ENCODE peak calls at places on chromosomes 7 and 10, in six cellular contexts. E, D, C, X, N and A are unnamed samples.

GRCh38 chr10:119496282-119496681 is 46.2 kb downstream of the RGS10 start:
- DNase-seq in E (no peak), D (no peak), C (no peak), X (no peak), N (no peak), A (no peak)

GRCh38 chr10:88810196-88810961 is 7.8 kb downstream of the LIPM start:
- DNase-seq in E (peak), D (peak), C (peak), X (peak), N (no peak), A (no peak)

GRCh38 chr7:73652541-73652949 is 15.1 kb upstream of the VPS37D start:
- DNase-seq in E (no peak), D (no peak), C (no peak), X (no peak), N (no peak), A (no peak)

GRCh38 chr7:51847461-51848134 is 531.0 kb upstream of the COBL start:
- DNase-seq in E (no peak), D (peak), C (no peak), X (no peak), N (no peak), A (no peak)

GRCh38 chr10:77090381-77091356 is 546.9 kb downstream of the KCNMA1 start:
- DNase-seq in E (peak), D (no peak), C (no peak), X (no peak), N (no peak), A (no peak)

GRCh38 chr7:29639386-29639785 is 75.8 kb downstream of the PRR15 start:
- DNase-seq in E (no peak), D (no peak), C (no peak), X (no peak), N (no peak), A (no peak)

GRCh38 chr7:110486549-110486948 is 604.4 kb upstream of the LRRN3 start:
- DNase-seq in E (no peak), D (no peak), C (no peak), X (no peak), N (no peak), A (no peak)

GRCh38 chr7:1412322-1413261 is 46.7 kb downstream of the MICALL2 start:
- DNase-seq in E (peak), D (peak), C (peak), X (peak), N (peak), A (no peak)

GRCh38 chr7:145398758-145399157 is 562.9 kb upstream of the TPK1 start:
- DNase-seq in E (no peak), D (no peak), C (peak), X (no peak), N (no peak), A (peak)

GRCh38 chr10:11442001-11442773 is 169.3 kb downstream of the USP6NL start:
- DNase-seq in E (no peak), D (no peak), C (no peak), X (no peak), N (no peak), A (no peak)

GRCh38 chr7:78499283-78499682 is 700.7 kb downstream of the PHTF2 start:
- DNase-seq in E (no peak), D (no peak), C (peak), X (no peak), N (no peak), A (no peak)

GRCh38 chr7:138245682-138246081 is 169.4 kb downstream of the AKR1D1 start:
- DNase-seq in E (no peak), D (peak), C (peak), X (no peak), N (no peak), A (peak)

DNA sequence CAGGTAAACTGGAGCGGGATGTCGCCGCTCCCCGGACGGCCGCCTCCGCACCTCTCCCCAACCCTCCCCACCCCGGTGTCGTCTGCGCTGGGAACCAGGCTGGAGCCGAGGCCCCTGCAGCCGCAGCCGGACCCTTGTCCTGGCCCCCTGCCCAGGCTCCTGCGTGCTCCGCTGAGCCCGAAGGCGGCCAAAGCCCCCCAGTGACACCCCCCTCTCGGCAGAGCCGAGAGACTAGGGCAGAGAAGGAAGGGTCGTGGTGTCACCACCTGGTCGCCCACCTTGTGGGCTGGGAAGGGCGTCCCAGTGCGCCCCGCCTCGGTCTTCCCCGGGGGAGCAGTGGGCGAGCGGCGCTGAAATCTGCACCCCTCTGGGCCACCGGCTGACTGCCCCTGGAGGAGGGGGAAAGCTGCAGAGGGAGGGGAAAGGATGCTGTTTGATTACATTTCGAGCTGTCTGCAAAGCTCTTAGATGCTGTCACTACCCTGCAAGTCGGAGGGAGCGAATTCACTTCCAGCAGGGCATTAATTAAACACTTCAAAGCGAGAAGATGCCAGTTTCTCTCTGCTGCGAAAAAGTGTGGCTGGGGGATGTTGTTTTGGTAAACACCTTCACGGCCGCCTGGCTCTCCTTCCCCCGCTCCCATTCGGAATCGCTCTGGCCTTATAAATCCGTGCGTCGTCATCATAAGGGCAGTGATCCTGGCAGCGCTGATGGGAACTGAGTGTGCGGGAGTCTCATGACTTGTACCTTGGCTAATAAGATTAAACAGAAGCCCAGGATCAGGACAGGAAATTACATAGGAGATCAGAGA is 622 bp downstream of the DYNC1I1 start:
- DNase-seq in E (peak), D (peak), C (peak), X (no peak), N (peak), A (no peak)
- H3K4me3 ChIP-seq in E (peak), D (peak), C (peak), X (no peak), N (peak), A (peak)

DNA sequence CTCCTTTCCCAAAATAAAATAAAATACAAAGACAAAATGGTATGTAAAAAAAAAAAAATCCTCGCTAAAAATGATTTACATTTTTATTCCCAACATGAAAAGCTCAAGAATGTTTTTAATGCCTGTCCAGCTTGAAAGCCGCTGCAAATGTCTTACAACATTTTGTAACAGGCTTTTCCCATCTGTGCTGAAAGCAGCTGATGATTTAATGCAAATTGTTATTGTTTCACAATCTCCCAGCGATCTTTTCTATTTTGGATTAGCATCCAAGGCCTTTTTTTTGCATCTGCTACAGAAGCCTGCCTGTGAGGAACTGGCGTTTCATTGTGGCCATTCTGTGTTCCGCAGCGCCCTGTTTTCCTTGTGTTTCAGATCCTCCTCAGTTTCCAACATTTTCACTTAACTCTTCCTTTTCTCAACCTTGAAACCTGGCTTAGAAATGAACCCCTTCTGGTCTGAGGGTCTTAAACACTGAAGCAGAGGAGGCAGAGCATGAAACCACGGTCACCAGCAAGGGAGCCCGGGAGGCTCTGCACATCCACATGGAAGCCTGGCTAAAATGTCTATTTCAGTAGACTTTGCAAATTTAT is 712.1 kb downstream of the PARD3 start:
- DNase-seq in E (peak), D (no peak), C (peak), X (no peak), N (no peak), A (peak)
- H3K4me3 ChIP-seq in E (no peak), D (no peak), C (no peak), X (no peak), N (peak), A (no peak)

GRCh38 chr10:5448333-5449048 is 36.1 kb downstream of the NET1 start:
- DNase-seq in E (no peak), D (no peak), C (no peak), X (no peak), N (no peak), A (no peak)
- H3K4me3 ChIP-seq in E (peak), D (peak), C (no peak), X (no peak), N (peak), A (peak)

DNA sequence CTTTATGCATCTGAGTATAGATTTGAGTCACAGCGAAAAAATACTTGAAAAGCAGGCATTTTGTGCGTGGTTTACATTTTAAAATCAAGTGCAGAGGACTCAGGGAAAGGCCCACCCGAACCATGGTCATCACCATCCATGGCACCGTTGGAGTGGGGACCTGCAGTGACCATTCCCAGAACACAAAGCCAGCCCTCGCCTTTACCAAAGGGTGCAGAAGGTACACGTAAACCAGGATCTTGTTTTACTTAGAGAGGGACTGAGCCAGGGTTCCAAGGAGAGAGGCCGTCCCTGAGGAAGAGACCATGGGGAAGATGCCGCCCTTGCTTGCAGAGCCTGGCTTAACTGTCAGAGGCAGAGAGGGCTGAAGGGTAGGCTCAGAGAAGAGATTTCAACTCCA is 12.0 kb upstream of the CNPY1 start:
- DNase-seq in E (no peak), D (no peak), C (no peak), X (no peak), N (no peak), A (no peak)
- H3K4me3 ChIP-seq in E (no peak), D (no peak), C (no peak), X (no peak), N (no peak), A (no peak)

GRCh38 chr7:150451833-150452431 is 1.5 kb downstream of the GIMAP8 start:
- DNase-seq in E (no peak), D (no peak), C (peak), X (no peak), N (no peak), A (no peak)
- H3K4me3 ChIP-seq in E (no peak), D (no peak), C (no peak), X (peak), N (peak), A (no peak)

GRCh38 chr10:784377-784758 is 94.9 kb upstream of the DIP2C start:
- DNase-seq in E (no peak), D (peak), C (no peak), X (no peak), N (peak), A (no peak)
- H3K4me3 ChIP-seq in E (peak), D (peak), C (peak), X (no peak), N (peak), A (peak)

DNA sequence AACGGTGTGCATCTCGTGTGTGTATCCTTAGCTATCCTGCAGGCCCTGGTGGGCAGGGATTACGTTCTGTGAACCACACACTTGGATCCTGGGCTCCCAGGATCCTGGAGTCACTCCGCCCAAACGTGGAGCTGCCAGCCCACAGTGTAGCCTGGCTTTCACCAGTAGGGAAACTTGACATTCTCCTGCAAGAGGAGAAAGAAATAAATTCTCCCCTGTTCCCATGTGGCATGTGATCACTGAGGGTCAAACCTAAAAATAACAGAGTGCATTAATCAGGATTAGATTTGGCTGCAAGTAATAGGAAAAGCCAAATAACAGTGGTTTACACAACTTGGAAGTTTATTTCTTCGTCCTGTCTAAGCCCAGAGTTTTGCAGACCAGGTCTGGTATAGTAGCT is 32.3 kb downstream of the PALD1 start:
- DNase-seq in E (peak), D (no peak), C (no peak), X (no peak), N (no peak), A (no peak)
- H3K4me3 ChIP-seq in E (no peak), D (no peak), C (no peak), X (no peak), N (no peak), A (no peak)